ENCODE peak calls at places on chromosomes 5 and 9, in six cellular contexts. Y, A, U, K, F and L are unnamed samples.

GRCh38 chr5:29016067-29016466 is 1977.7 kb upstream of the CDH9 start:
- DNase-seq in Y (no peak), U (no peak), F (no peak), K (no peak), A (no peak), L (no peak)

GRCh38 chr5:175517824-175518450 is 39.6 kb downstream of the SFXN1 start:
- DNase-seq in Y (no peak), K (no peak), F (peak; percentile 73), A (peak; percentile 95), U (peak; percentile 33), L (no peak)

GRCh38 chr5:157748740-157749461 is 5.4 kb downstream of the LSM11 start:
- DNase-seq in A (peak; percentile 93), F (peak; percentile 55), U (peak; percentile 12), Y (no peak), K (no peak), L (no peak)

GRCh38 chr5:33556330-33557328 is 115.9 kb downstream of the TARS1 start:
- DNase-seq in U (no peak), A (no peak), K (peak; percentile 5), F (peak; percentile 42), Y (no peak), L (no peak)

GRCh38 chr5:148268556-148268955 is at the start of gene SPINK13:
- DNase-seq in K (no peak), F (peak; percentile 69), U (peak; percentile 61), A (peak; percentile 64), Y (no peak), L (no peak)

GRCh38 chr9:77588319-77588937 is 59.7 kb downstream of the GNA14 start:
- DNase-seq in U (peak; percentile 59), F (peak; percentile 55), Y (no peak), K (no peak), A (peak; percentile 89), L (no peak)

GRCh38 chr9:92686954-92687353 is 17.0 kb upstream of the IPPK start:
- DNase-seq in F (no peak), A (no peak), Y (no peak), U (no peak), K (peak; percentile 35), L (peak; percentile 17)

GRCh38 chr5:67301285-67301904 is 104.8 kb upstream of the CD180 start:
- DNase-seq in F (peak; percentile 89), A (peak; percentile 82), U (peak; percentile 59), Y (peak; percentile 66), K (no peak), L (no peak)

GRCh38 chr9:15404171-15404570 is 18.5 kb upstream of the SNAPC3 start:
- DNase-seq in F (no peak), Y (no peak), A (no peak), K (no peak), U (no peak), L (no peak)

GRCh38 chr5:54098267-54098666 is 212.1 kb downstream of the ARL15 start:
- DNase-seq in F (no peak), A (no peak), U (no peak), Y (no peak), K (no peak), L (no peak)

GRCh38 chr5:1930880-1931589 is 48.3 kb upstream of the IRX4 start:
- DNase-seq in Y (peak; percentile 37), K (no peak), U (peak; percentile 49), F (peak; percentile 64), A (no peak), L (no peak)

GRCh38 chr5:54834121-54834842 is 151.1 kb downstream of the ESM1 start:
- DNase-seq in K (no peak), Y (peak; percentile 29), A (no peak), U (no peak), F (no peak), L (no peak)

GRCh38 chr5:28156981-28157380 is 1118.6 kb upstream of the CDH9 start:
- DNase-seq in F (no peak), K (no peak), A (no peak), U (no peak), Y (no peak), L (no peak)

GRCh38 chr5:115435776-115436712 is 108.5 kb downstream of the FEM1C start:
- DNase-seq in F (peak; percentile 73), K (no peak), Y (no peak), U (no peak), A (peak; percentile 50), L (no peak)

GRCh38 chr5:34606101-34606500 is 50.0 kb upstream of the RAI14 start:
- DNase-seq in K (no peak), A (no peak), F (no peak), Y (no peak), U (no peak), L (no peak)

GRCh38 chr5:34600118-34600493 is 56.0 kb upstream of the RAI14 start:
- DNase-seq in F (no peak), K (no peak), A (no peak), Y (no peak), U (no peak), L (no peak)

GRCh38 chr5:34608368-34608767 is 47.8 kb upstream of the RAI14 start:
- DNase-seq in K (no peak), A (no peak), Y (no peak), F (no peak), U (no peak), L (no peak)

GRCh38 chr5:34603378-34603777 is 52.8 kb upstream of the RAI14 start:
- DNase-seq in U (no peak), F (no peak), Y (no peak), K (no peak), A (no peak), L (no peak)

GRCh38 chr5:34604119-34604675 is 51.9 kb upstream of the RAI14 start:
- DNase-seq in U (no peak), Y (no peak), F (peak; percentile 60), K (peak; percentile 20), A (no peak), L (no peak)
- H3K9me3 ChIP-seq in U (no peaks in the 10 kb centered on the region), Y (no peaks in the 10 kb centered on the region), F (no peaks in the 10 kb centered on the region), K (no peaks in the 10 kb centered on the region), A (no peaks in the 10 kb centered on the region), L (no peaks in the 10 kb centered on the region)

GRCh38 chr5:131644822-131645221 is 9.8 kb upstream of the RAPGEF6 start:
- DNase-seq in U (no peak), F (no peak), K (no peak), A (peak; percentile 41), Y (no peak), L (no peak)

GRCh38 chr5:131647078-131647769 is 12.2 kb upstream of the RAPGEF6 start:
- DNase-seq in Y (no peak), A (no peak), K (peak; percentile 73), F (no peak), U (no peak), L (no peak)

GRCh38 chr5:131654309-131654708 is 19.3 kb upstream of the RAPGEF6 start:
- DNase-seq in U (no peak), F (no peak), A (no peak), Y (no peak), K (no peak), L (no peak)

GRCh38 chr5:131649160-131649559 is 14.1 kb upstream of the RAPGEF6 start:
- DNase-seq in K (no peak), Y (no peak), U (no peak), A (peak; percentile 58), F (peak; percentile 53), L (no peak)
- H3K36me3 ChIP-seq in K (peaks cover 59% of the 10 kb centered on the region), Y (peaks cover 87% of the 10 kb centered on the region), U (no peaks in the 10 kb centered on the region), A (peaks cover 24% of the 10 kb centered on the region), F (peaks cover 10% of the 10 kb centered on the region), L (peaks cover 1% of the 10 kb centered on the region)

GRCh38 chr5:39186722-39187539 is 32.4 kb downstream of the FYB1 start:
- DNase-seq in K (no peak), A (no peak), Y (no peak), F (no peak), U (no peak), L (peak; percentile 15)

GRCh38 chr5:39189297-39189955 is 29.9 kb downstream of the FYB1 start:
- DNase-seq in K (no peak), F (no peak), U (no peak), A (no peak), Y (no peak), L (no peak)

GRCh38 chr5:39185761-39186160 is 33.6 kb downstream of the FYB1 start:
- DNase-seq in U (no peak), Y (no peak), K (no peak), A (no peak), F (no peak), L (no peak)

GRCh38 chr5:39186289-39186688 is 33.1 kb downstream of the FYB1 start:
- DNase-seq in Y (no peak), A (no peak), F (no peak), U (no peak), K (no peak), L (no peak)

GRCh38 chr5:39187873-39188731 is 31.3 kb downstream of the FYB1 start:
- DNase-seq in A (no peak), F (peak; percentile 28), U (no peak), Y (no peak), K (no peak), L (no peak)
- H3K4me1 ChIP-seq in A (no peaks in the 10 kb centered on the region), F (peaks cover 12% of the 10 kb centered on the region), U (no peaks in the 10 kb centered on the region), Y (no peaks in the 10 kb centered on the region), K (no peaks in the 10 kb centered on the region), L (peaks cover 54% of the 10 kb centered on the region)

GRCh38 chr5:94649874-94650273 is 31.4 kb downstream of the SLF1 start:
- DNase-seq in U (no peak), K (no peak), Y (no peak), A (no peak), F (no peak), L (no peak)

GRCh38 chr5:94645053-94645452 is 26.6 kb downstream of the SLF1 start:
- DNase-seq in U (no peak), A (no peak), K (no peak), F (no peak), Y (no peak), L (no peak)

DNA sequence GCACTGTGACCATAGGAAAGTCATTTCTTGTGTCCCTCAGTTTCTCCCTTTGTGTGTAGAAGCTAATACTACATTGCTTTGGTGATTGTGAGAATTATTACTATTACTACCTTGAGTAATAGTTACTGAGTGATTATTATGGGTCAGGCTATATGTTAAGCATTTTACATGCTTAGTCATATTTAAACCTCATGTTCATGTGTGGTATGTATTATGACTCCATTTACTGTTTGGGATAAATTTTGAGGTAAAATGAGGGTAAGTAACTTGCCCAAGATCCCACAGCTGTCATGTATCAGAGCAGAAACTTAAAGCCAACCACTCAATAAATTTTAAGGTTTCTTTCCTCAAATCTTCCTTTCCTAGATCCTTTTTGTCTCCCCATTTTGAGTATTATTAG is 28.3 kb downstream of the SLF1 start:
- DNase-seq in Y (no peak), A (no peak), U (no peak), K (no peak), F (no peak), L (no peak)
- H3K9me3 ChIP-seq in Y (no peaks in the 10 kb centered on the region), A (no peaks in the 10 kb centered on the region), U (no peaks in the 10 kb centered on the region), K (no peaks in the 10 kb centered on the region), F (no peaks in the 10 kb centered on the region), L (no peaks in the 10 kb centered on the region)

GRCh38 chr5:9852686-9853085 is 222.5 kb upstream of the TAS2R1 start:
- DNase-seq in U (no peak), Y (no peak), A (peak; percentile 71), K (no peak), F (no peak), L (no peak)

GRCh38 chr5:9847631-9848030 is 217.5 kb upstream of the TAS2R1 start:
- DNase-seq in F (no peak), U (no peak), A (no peak), K (no peak), Y (no peak), L (no peak)

GRCh38 chr5:9853309-9853708 is 223.2 kb upstream of the TAS2R1 start:
- DNase-seq in Y (no peak), F (no peak), K (no peak), U (no peak), A (no peak), L (no peak)

GRCh38 chr5:9850456-9850855 is 220.3 kb upstream of the TAS2R1 start:
- DNase-seq in Y (no peak), U (no peak), A (no peak), F (no peak), K (no peak), L (no peak)

GRCh38 chr5:9851458-9851857 is 221.3 kb upstream of the TAS2R1 start:
- DNase-seq in Y (no peak), F (peak; percentile 23), A (peak; percentile 96), K (no peak), U (no peak), L (no peak)
- H3K36me3 ChIP-seq in Y (no peaks in the 10 kb centered on the region), F (no peaks in the 10 kb centered on the region), A (no peaks in the 10 kb centered on the region), K (no peaks in the 10 kb centered on the region), U (no peaks in the 10 kb centered on the region), L (no peaks in the 10 kb centered on the region)